ENCODE peak calls at places on chromosomes 11 and 22, in eight cellular contexts. N is cardiac muscle cell, V is colonic mucosa, P is K562, W is endothelial cell, H is astrocyte of the spinal cord, R is foreskin fibroblast, G is fibroblast of mammary gland. C is an unnamed sample.

GRCh38 chr11:134261626-134262488 is 8.5 kb downstream of the ACAD8 start:
- DNase-seq in P (peak; percentile 57), H (peak; percentile 10), W (peak; percentile 43), G (peak; percentile 25), R (peak; percentile 56), N (peak; percentile 31), V (no peak), C (peak; percentile 51)

GRCh38 chr22:49587987-49588386 is 239.7 kb downstream of the BRD1 start:
- DNase-seq in V (no peak), P (no peak), N (no peak), W (no peak), H (no peak), R (no peak), G (no peak), C (no peak)

GRCh38 chr11:9956483-9956882 is 292.6 kb downstream of the SWAP70 start:
- DNase-seq in H (no peak), N (no peak), P (peak; percentile 13), R (no peak), W (no peak), V (no peak), G (no peak), C (no peak)

GRCh38 chr11:30758946-30759501 is 172.9 kb upstream of the MPPED2 start:
- DNase-seq in V (no peak), W (no peak), P (no peak), H (no peak), G (no peak), R (no peak), N (no peak), C (no peak)

GRCh38 chr22:26580240-26580962 is 9.5 kb downstream of the TPST2 start:
- DNase-seq in G (no peak), H (no peak), V (no peak), P (no peak), R (no peak), W (no peak), N (no peak), C (no peak)

GRCh38 chr22:19785461-19786263 is 25.1 kb downstream of the TBX1 start:
- DNase-seq in P (no peak), G (no peak), W (no peak), H (no peak), V (no peak), R (no peak), N (no peak), C (no peak)

GRCh38 chr22:45318168-45318557 is 8.4 kb downstream of the FAM118A start:
- DNase-seq in W (peak; percentile 40), G (peak; percentile 93), R (peak; percentile 91), V (peak; percentile 73), P (peak; percentile 59), H (peak; percentile 95), N (peak; percentile 44), C (peak; percentile 97)

GRCh38 chr22:46971141-46971775 is 208.8 kb downstream of the TBC1D22A start:
- DNase-seq in H (peak; percentile 56), R (no peak), N (peak; percentile 67), W (peak; percentile 51), P (no peak), G (no peak), V (no peak), C (no peak)

GRCh38 chr11:120229451-120230424 is 10.2 kb upstream of the POU2F3 start:
- DNase-seq in H (peak; percentile 19), V (no peak), W (peak; percentile 41), P (peak; percentile 40), G (peak; percentile 40), N (peak; percentile 34), R (peak; percentile 60), C (peak; percentile 50)

GRCh38 chr11:36408476-36409136 is 101.5 kb downstream of the TRAF6 start:
- DNase-seq in G (no peak), W (no peak), H (no peak), V (no peak), R (no peak), P (no peak), N (no peak), C (no peak)

GRCh38 chr22:46646531-46647211 is 26.5 kb downstream of the GRAMD4 start:
- DNase-seq in N (no peak), G (no peak), R (no peak), H (no peak), V (peak; percentile 73), P (no peak), W (no peak), C (no peak)

GRCh38 chr11:2420502-2421225 is 20.1 kb downstream of the TSSC4 start:
- DNase-seq in H (peak; percentile 59), W (peak; percentile 84), P (peak; percentile 93), N (peak; percentile 91), G (peak; percentile 56), R (peak; percentile 89), V (peak; percentile 79), C (peak; percentile 77)

GRCh38 chr22:41650821-41651220 is 29.7 kb downstream of the XRCC6 start:
- DNase-seq in G (no peak), W (no peak), R (no peak), N (no peak), H (no peak), P (no peak), V (no peak), C (no peak)

GRCh38 chr22:47452184-47452583 is 689.7 kb downstream of the TBC1D22A start:
- DNase-seq in G (no peak), H (no peak), N (no peak), R (no peak), P (peak; percentile 70), V (no peak), W (no peak), C (peak; percentile 14)

GRCh38 chr22:44032126-44032730 is 8.1 kb downstream of the PARVB start:
- DNase-seq in G (peak; percentile 65), V (no peak), H (peak; percentile 50), N (peak; percentile 30), P (no peak), R (peak; percentile 47), W (no peak), C (no peak)

GRCh38 chr11:79400717-79401330 is 40.0 kb downstream of the TENM4 start:
- DNase-seq in H (peak; percentile 38), G (peak; percentile 57), P (peak; percentile 10), V (peak; percentile 40), N (peak; percentile 60), W (peak; percentile 63), R (peak; percentile 75), C (peak; percentile 15)

GRCh38 chr11:65958306-65958705 is 3.2 kb upstream of the SART1 start:
- DNase-seq in H (no peak), P (no peak), W (no peak), V (no peak), R (no peak), N (no peak), G (no peak), C (no peak)

DNA sequence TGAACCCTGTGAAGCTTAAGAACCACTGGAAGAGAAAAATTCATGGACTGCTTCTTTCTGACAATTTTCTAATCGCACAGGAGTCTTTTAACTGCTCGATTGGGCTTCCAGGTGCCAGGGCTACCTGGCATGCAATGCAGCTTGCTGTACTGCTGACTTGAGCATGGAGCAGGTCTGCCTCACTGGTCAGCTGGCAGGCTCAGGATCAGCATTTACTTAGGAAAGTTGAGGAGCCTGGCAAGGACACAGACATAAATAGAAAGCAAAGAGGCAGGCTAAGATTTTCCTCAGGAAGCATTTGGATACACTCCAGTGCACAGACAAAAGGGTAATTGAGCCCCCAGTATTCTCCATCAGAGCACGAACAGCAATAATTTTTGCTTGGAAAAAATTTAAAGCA is 163.5 kb downstream of the CSNK2A3 start:
- DNase-seq in V (no peak), N (no peak), P (no peak), H (no peak), R (no peak), W (no peak), G (no peak), C (no peak)
- TF ChIP-seq CTCF in V (no peak), N (no peak), P (no peak), H (no peak), R (no peak), W (no peak), G (no peak), C (no peak)

DNA sequence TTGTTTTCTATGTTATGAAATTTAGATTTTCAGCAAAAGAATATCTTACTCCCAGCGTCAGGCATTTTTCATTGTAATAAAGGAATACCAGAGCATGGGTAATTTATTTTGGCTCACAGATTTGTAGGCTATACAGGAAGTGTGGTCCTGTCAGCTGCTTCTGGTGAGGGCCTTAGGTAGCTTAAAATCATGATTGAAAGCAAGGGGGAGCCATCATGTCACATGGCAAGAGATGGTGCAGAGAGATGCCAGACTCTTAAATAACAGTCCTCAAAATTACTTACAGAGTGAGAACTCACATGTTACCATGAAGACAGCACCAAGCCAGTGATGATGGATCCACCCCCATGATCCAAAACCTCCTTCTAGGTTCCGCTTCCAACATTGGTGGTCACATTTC is 825.0 kb upstream of the CHORDC1 start:
- DNase-seq in V (no peak), R (no peak), G (no peak), N (no peak), W (no peak), H (no peak), P (no peak), C (no peak)
- TF ChIP-seq CTCF in V (no peak), R (no peak), G (no peak), N (no peak), W (no peak), H (no peak), P (no peak), C (no peak)

DNA sequence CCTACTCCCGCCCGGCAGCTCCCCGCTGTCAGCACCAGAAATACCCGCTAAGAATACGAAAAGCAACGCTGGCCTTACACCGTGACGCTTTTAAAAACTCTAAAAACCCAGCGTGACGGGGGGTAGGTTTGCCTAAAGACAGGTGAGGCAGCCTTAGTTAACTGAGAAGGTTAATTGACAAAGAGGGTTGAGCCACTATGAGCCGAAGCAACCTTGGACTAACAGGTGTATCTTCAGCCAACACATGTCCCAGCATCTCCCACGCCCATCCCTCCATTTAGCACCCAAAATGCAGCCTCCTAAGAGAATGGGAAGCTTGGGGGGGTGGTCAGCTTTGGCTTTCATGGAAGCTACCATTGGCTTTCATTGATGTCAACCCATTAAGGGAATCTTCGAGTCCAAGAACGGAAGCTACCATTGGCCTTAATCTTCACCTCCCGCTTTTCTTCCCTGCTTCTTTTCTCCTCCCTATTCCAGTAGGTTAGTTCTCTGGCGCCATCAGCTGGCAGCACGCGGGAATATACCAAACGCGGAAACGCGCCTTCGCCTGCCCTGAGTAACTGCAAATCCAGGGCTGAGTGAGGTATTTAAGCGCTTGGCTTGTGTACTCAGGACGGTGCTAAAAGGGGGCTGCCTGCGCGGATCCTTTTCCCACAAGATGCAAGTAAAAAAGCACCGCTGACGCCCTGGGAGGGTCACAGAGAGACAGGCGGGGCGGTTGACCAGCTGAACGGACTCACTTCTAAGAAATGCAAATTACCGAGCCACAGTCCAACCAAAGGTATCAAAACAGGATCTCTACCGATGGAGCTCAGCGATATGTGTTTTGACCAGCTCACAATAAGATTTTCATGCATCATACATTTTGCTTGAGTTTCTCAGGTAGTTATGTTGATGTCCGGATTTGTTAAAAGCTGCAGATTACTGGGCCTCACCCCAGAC is 38.5 kb upstream of the GLYATL1 start:
- DNase-seq in N (peak; percentile 85), V (peak; percentile 90), P (peak; percentile 81), H (peak; percentile 92), G (peak; percentile 80), R (peak; percentile 78), W (peak; percentile 90), C (peak; percentile 64)
- TF ChIP-seq CTCF in N (peak; percentile 76), V (peak; percentile 16), P (peak; percentile 86), H (peak; percentile 74), G (peak; percentile 63), R (peak; percentile 35), W (peak; percentile 38), C (peak; percentile 63)

DNA sequence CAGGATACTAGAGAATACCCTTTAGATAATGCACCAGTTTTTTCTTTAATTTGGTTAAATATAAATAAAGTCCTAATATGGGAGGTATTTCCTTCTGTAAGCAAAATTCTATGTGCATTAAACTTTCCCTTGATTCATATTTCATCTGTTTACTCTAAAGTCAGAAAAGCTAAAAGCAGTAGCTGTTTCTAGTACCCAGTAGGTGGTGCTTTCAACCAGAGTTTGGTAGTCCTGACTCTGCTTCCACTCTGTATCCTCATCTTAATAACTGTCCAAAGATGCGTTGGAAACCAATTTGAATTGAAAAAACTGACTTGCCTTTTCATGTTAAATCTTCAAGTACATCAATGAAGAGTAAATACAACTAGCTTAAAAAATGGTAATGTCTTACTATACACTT is 1065.2 kb downstream of the JRKL start:
- DNase-seq in P (no peak), W (no peak), H (peak; percentile 54), G (peak; percentile 0), V (no peak), R (no peak), N (peak; percentile 44), C (no peak)
- TF ChIP-seq CTCF in P (peak; percentile 15), W (no peak), H (peak; percentile 63), G (no peak), V (no peak), R (no peak), N (peak; percentile 75), C (no peak)

C was measured in activated CD8-positive, alpha-beta T cell treated with anti-CD3 and anti-CD28 coated beads for 36 hours.